ENCODE peak calls at places on chromosomes 11 and 22, in five cellular contexts. D, C, P, R and J are unnamed samples.

GRCh38 chr11:2315395-2316168 is 13.8 kb downstream of the TSPAN32 start:
- DNase-seq in D (no peak), C (no peak), P (no peak), R (no peak), J (no peak)

GRCh38 chr11:125148743-125149142 is 15.8 kb upstream of the PKNOX2 start:
- DNase-seq in D (no peak), C (no peak), P (no peak), R (no peak), J (no peak)

GRCh38 chr11:76153609-76153949 is 52.7 kb downstream of the WNT11 start:
- DNase-seq in D (no peak), C (peak; percentile 67), P (peak; percentile 38), R (no peak), J (no peak)

GRCh38 chr11:44016546-44017442 is 31.0 kb upstream of the ACCSL start:
- DNase-seq in D (no peak), C (no peak), P (no peak), R (no peak), J (no peak)

GRCh38 chr11:418343-419247 is 3.8 kb upstream of the SIGIRR start:
- DNase-seq in D (no peak), C (no peak), P (no peak), R (no peak), J (no peak)

GRCh38 chr11:126914166-126914565 is 86.4 kb downstream of the KIRREL3 start:
- DNase-seq in D (no peak), C (no peak), P (no peak), R (no peak), J (no peak)

GRCh38 chr22:23278883-23279675 is 98.8 kb downstream of the BCR start:
- DNase-seq in D (no peak), C (no peak), P (no peak), R (no peak), J (no peak)

GRCh38 chr11:59186130-59186594 is 14.2 kb downstream of the DTX4 start:
- DNase-seq in D (peak; percentile 50), C (peak; percentile 50), P (no peak), R (peak; percentile 20), J (peak; percentile 76)

GRCh38 chr11:60169264-60169915 is 13.5 kb downstream of the MS4A6A start:
- DNase-seq in D (peak; percentile 4), C (peak; percentile 6), P (no peak), R (no peak), J (no peak)

GRCh38 chr22:49037701-49038245 is 789.9 kb downstream of the BRD1 start:
- DNase-seq in D (no peak), C (no peak), P (no peak), R (no peak), J (no peak)

GRCh38 chr11:59291228-59291627 is 67.5 kb upstream of the OR5AN1 start:
- DNase-seq in D (no peak), C (no peak), P (no peak), R (no peak), J (no peak)

GRCh38 chr11:75238595-75239245 is 1.9 kb upstream of the TPBGL start:
- DNase-seq in D (no peak), C (no peak), P (no peak), R (no peak), J (no peak)

GRCh38 chr11:84091212-84091986 is 805.2 kb upstream of the CCDC90B start:
- DNase-seq in D (no peak), C (no peak), P (no peak), R (no peak), J (no peak)

GRCh38 chr11:34495239-34495723 is 18.3 kb downstream of the ELF5 start:
- DNase-seq in D (no peak), C (no peak), P (no peak), R (no peak), J (no peak)

GRCh38 chr11:86919557-86920210 is 35.5 kb downstream of the FZD4 start:
- DNase-seq in D (no peak), C (peak; percentile 12), P (peak; percentile 48), R (no peak), J (peak; percentile 29)

GRCh38 chr11:130315354-130315970 is 745 bp upstream of the ZBTB44 start:
- DNase-seq in D (peak; percentile 26), C (no peak), P (no peak), R (peak; percentile 37), J (peak; percentile 26)

GRCh38 chr11:68145120-68145866 is 24.1 kb upstream of the CHKA start:
- DNase-seq in D (no peak), C (peak; percentile 47), P (no peak), R (no peak), J (no peak)